ENCODE peak calls at places on chromosomes 11 and 22, in seven cellular contexts. V is GM23338, D is A549, W is HL-60, S is SK-N-SH, Q is GM12878, U is Panc1. R is an unnamed sample.

GRCh38 chr11:12182650-12183511 is 72.5 kb downstream of the MICAL2 start:
- DNase-seq in V (no peak), D (peak), W (no peak), S (no peak), Q (no peak), U (peak), R (peak)

GRCh38 chr22:48619721-48620120 is 1208.0 kb downstream of the BRD1 start:
- DNase-seq in V (no peak), D (no peak), W (no peak), S (no peak), Q (no peak), U (no peak), R (no peak)

GRCh38 chr11:97259434-97259833 is 869.6 kb downstream of the JRKL start:
- DNase-seq in V (no peak), D (no peak), W (no peak), S (no peak), Q (no peak), U (no peak), R (no peak)

GRCh38 chr11:110409174-110409573 is 20.6 kb upstream of the FDX1 start:
- DNase-seq in V (no peak), D (no peak), W (peak), S (no peak), Q (no peak), U (no peak), R (no peak)

GRCh38 chr11:72394456-72394855 is 39.9 kb downstream of the CLPB start:
- DNase-seq in V (no peak), D (no peak), W (no peak), S (no peak), Q (no peak), U (no peak), R (no peak)

GRCh38 chr11:16297332-16297731 is 59.0 kb downstream of the SOX6 start:
- DNase-seq in V (no peak), D (no peak), W (no peak), S (no peak), Q (no peak), U (no peak), R (no peak)

GRCh38 chr11:99015634-99016454 is 4.9 kb upstream of the CNTN5 start:
- DNase-seq in V (peak), D (peak), W (peak), S (peak), Q (peak), U (peak), R (peak)

GRCh38 chr11:89321401-89321800 is 143.7 kb downstream of the TYR start:
- DNase-seq in V (no peak), D (no peak), W (no peak), S (no peak), Q (no peak), U (no peak), R (no peak)

GRCh38 chr22:42316988-42317387 is 46.5 kb upstream of the TCF20 start:
- DNase-seq in V (no peak), D (no peak), W (no peak), S (no peak), Q (no peak), U (no peak), R (no peak)

GRCh38 chr22:40400173-40400572 is 29.8 kb downstream of the SGSM3 start:
- DNase-seq in V (no peak), D (no peak), W (peak), S (no peak), Q (peak), U (no peak), R (no peak)

DNA sequence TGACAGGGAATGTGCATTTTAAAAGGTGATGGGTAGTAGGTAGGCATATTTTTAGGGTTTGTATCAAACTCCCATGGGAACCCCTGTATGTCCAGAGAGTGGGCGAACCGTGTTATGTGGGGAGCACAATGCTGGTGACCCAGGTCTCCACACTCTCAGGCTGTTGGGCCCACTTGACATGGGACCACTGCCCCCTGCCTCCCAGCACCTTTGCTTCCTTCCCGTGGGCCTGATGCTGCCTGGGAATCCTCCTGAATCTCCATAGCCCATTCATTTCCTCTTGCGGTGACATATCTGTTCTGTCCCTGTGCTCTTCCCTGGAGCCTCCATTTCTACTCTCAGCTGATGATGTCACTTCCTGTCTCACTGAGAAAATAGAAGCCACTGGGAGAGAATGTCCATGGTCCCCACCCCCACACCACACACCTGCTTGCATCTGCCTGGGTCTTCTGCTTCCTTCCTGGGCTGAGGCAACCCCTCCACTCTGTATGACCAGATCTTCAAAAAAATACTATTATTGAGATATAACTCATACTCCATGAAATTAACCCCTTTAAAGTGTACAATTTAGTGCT is 55.8 kb upstream of the THY1 start:
- DNase-seq in V (peak), D (no peak), W (no peak), S (no peak), Q (no peak), U (no peak), R (no peak)
- TF ChIP-seq REST in V (no peak), D (no peak), W (no peak), S (no peak), Q (no peak), U (no peak), R (no peak)

GRCh38 chr11:119486016-119486415 is 63.0 kb upstream of the THY1 start:
- DNase-seq in V (no peak), D (no peak), W (no peak), S (no peak), Q (no peak), U (no peak), R (no peak)

GRCh38 chr11:119483341-119483880 is 60.4 kb upstream of the THY1 start:
- DNase-seq in V (no peak), D (no peak), W (no peak), S (no peak), Q (no peak), U (no peak), R (no peak)

GRCh38 chr11:119482561-119483001 is 59.6 kb upstream of the THY1 start:
- DNase-seq in V (no peak), D (no peak), W (no peak), S (no peak), Q (no peak), U (no peak), R (no peak)

GRCh38 chr11:119484741-119485605 is 62.0 kb upstream of the THY1 start:
- DNase-seq in V (peak), D (no peak), W (no peak), S (no peak), Q (no peak), U (no peak), R (no peak)

GRCh38 chr11:119483881-119484371 is 61.0 kb upstream of the THY1 start:
- DNase-seq in V (no peak), D (no peak), W (no peak), S (no peak), Q (no peak), U (no peak), R (no peak)
- TF ChIP-seq REST in V (no peak), D (no peak), W (no peak), S (no peak), Q (no peak), U (no peak), R (no peak)

GRCh38 chr11:46491661-46492331 is 100.2 kb upstream of the CHRM4 start:
- DNase-seq in V (no peak), D (no peak), W (no peak), S (no peak), Q (no peak), U (no peak), R (no peak)

GRCh38 chr11:46492540-46492939 is 101.0 kb upstream of the CHRM4 start:
- DNase-seq in V (no peak), D (no peak), W (no peak), S (no peak), Q (no peak), U (no peak), R (no peak)

GRCh38 chr11:46493786-46494185 is 100.0 kb downstream of the AMBRA1 start:
- DNase-seq in V (no peak), D (no peak), W (no peak), S (no peak), Q (no peak), U (no peak), R (no peak)

GRCh38 chr11:46489668-46490560 is 98.3 kb upstream of the CHRM4 start:
- DNase-seq in V (peak), D (peak), W (peak), S (peak), Q (no peak), U (peak), R (peak)

GRCh38 chr11:46490576-46491100 is 99.1 kb upstream of the CHRM4 start:
- DNase-seq in V (no peak), D (no peak), W (no peak), S (no peak), Q (no peak), U (no peak), R (no peak)
- TF ChIP-seq REST in V (no peak), D (no peak), W (no peak), S (no peak), Q (no peak), U (no peak), R (no peak)

DNA sequence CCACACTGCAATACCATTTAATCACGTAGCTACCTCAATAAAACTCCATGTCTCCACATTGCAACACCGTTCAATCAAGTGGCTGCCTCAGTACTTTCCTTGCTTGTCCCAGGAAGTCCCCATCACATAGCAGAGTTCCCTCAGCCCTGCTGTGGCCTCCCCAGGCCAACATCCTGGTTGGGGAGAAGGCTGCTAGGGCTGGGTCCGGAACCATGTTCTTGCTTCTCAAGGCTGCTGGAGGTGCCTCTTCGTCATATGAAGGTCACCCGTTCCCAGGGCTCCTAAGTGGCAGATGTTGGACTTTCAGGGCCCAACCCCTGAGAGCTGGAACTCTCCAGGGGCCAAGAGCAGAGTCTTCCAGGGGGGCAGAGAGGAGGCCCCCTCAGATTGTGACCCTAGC is 3.3 kb downstream of the ART5 start:
- DNase-seq in V (no peak), D (no peak), W (no peak), S (no peak), Q (no peak), U (no peak), R (no peak)
- TF ChIP-seq REST in V (no peak), D (no peak), W (no peak), S (no peak), Q (no peak), U (no peak), R (no peak)

GRCh38 chr11:788953-789940 is 643 bp downstream of the CEND1 start:
- DNase-seq in V (peak), D (no peak), W (no peak), S (no peak), Q (no peak), U (no peak), R (no peak)

GRCh38 chr11:789951-790350 is at the start of gene CEND1:
- DNase-seq in V (peak), D (peak), W (no peak), S (peak), Q (no peak), U (no peak), R (no peak)

GRCh38 chr11:792535-792821 is 2.6 kb upstream of the CEND1 start:
- DNase-seq in V (no peak), D (no peak), W (no peak), S (no peak), Q (no peak), U (no peak), R (no peak)

GRCh38 chr11:791658-792534 is 2.0 kb upstream of the CEND1 start:
- DNase-seq in V (no peak), D (no peak), W (no peak), S (no peak), Q (no peak), U (no peak), R (no peak)

GRCh38 chr11:790721-791564 is 1.1 kb upstream of the CEND1 start:
- DNase-seq in V (peak), D (no peak), W (no peak), S (peak), Q (no peak), U (no peak), R (no peak)
- TF ChIP-seq REST in V (no peak), D (no peak), W (no peak), S (no peak), Q (no peak), U (no peak), R (no peak)

GRCh38 chr11:20066783-20067156 is 93.5 kb downstream of the DBX1 start:
- DNase-seq in V (peak), D (no peak), W (no peak), S (no peak), Q (no peak), U (no peak), R (peak)
- TF ChIP-seq REST in V (no peak), D (no peak), W (no peak), S (no peak), Q (no peak), U (no peak), R (no peak)

GRCh38 chr22:46865642-46866041 is 103.2 kb downstream of the TBC1D22A start:
- DNase-seq in V (no peak), D (no peak), W (no peak), S (no peak), Q (no peak), U (no peak), R (no peak)

GRCh38 chr22:46867106-46867505 is 104.7 kb downstream of the TBC1D22A start:
- DNase-seq in V (no peak), D (no peak), W (no peak), S (no peak), Q (no peak), U (no peak), R (no peak)

GRCh38 chr22:46865052-46865434 is 102.6 kb downstream of the TBC1D22A start:
- DNase-seq in V (no peak), D (no peak), W (no peak), S (no peak), Q (no peak), U (no peak), R (no peak)

GRCh38 chr22:46864314-46865051 is 102.0 kb downstream of the TBC1D22A start:
- DNase-seq in V (no peak), D (no peak), W (no peak), S (no peak), Q (no peak), U (no peak), R (no peak)

DNA sequence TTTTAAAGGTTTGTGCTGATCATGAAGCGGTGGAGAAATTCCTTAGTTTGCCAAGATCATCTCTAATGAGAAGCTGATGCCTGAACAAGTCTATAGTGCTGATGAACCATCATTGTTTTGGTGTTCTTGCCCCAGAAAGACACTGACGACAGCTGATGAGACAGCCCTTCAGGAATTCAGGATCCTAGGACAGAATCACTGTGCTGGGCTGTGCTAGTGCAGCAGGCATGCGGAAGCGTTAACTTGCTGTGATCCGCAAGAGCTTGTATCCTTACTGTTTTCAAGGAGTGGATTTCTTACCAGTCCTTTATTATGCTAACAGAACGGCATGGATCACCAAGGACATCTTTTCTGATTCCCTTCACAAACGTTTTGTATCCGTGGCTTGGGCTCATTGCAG is 104.1 kb downstream of the TBC1D22A start:
- DNase-seq in V (peak), D (no peak), W (no peak), S (no peak), Q (no peak), U (no peak), R (no peak)
- TF ChIP-seq REST in V (no peak), D (no peak), W (no peak), S (no peak), Q (no peak), U (no peak), R (no peak)

DNA sequence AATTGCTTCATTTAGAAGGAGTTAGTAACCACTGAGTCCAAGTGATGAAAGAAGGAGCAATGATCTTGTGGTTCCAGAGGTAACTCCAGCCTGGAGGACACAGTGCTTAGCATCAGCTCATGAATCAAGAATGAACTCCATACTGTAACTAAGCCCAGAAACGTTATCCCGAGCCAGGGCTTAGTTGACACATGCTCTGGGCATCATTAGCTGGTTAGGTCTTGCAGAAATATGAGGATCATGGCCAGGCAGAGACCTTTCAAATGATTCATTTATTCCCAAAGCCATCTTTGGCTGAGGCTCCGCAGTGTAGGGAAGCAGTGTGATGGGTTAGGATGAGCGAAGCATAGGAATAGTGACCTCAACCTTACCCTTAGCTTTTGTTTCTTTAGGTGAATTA is 277.4 kb downstream of the FAM76B start:
- DNase-seq in V (no peak), D (no peak), W (no peak), S (no peak), Q (no peak), U (no peak), R (no peak)
- TF ChIP-seq REST in V (no peak), D (no peak), W (no peak), S (no peak), Q (no peak), U (no peak), R (no peak)

GRCh38 chr11:26878959-26879581 is 114.8 kb upstream of the FIBIN start:
- DNase-seq in V (peak), D (no peak), W (no peak), S (no peak), Q (no peak), U (no peak), R (no peak)
- TF ChIP-seq REST in V (no peak), D (no peak), W (no peak), S (no peak), Q (no peak), U (no peak), R (no peak)

R was measured in HCT116.